ENCODE peak calls at places on chromosomes 2 and 18, in nine cellular contexts. One of them, this sample, is unnamed.

GRCh38 chr18:8562065-8562464 is 47.2 kb upstream of the RAB12 start:
- DNase-seq in NCI-H1092: no peak
- DNase-seq in neural progenitor cell: no peak
- DNase-seq in H4: no peak
- DNase-seq in left ventricle myocardium superior: no peak
- DNase-seq in progenitor cell of endocrine pancreas: no peak
- DNase-seq in heart left ventricle: no peak
- DNase-seq in anterior cingulate cortex: no peak
- DNase-seq in retina: peak
- DNase-seq in this sample: no peak

GRCh38 chr2:119694470-119694993 is 15.5 kb downstream of the TMEM177 start:
- DNase-seq in NCI-H1092: no peak
- DNase-seq in neural progenitor cell: no peak
- DNase-seq in H4: no peak
- DNase-seq in left ventricle myocardium superior: no peak
- DNase-seq in progenitor cell of endocrine pancreas: no peak
- DNase-seq in heart left ventricle: no peak
- DNase-seq in anterior cingulate cortex: no peak
- DNase-seq in retina: no peak
- DNase-seq in this sample: no peak

GRCh38 chr18:9557250-9557943 is 57.0 kb downstream of the PPP4R1 start:
- DNase-seq in NCI-H1092: no peak
- DNase-seq in neural progenitor cell: no peak
- DNase-seq in H4: no peak
- DNase-seq in left ventricle myocardium superior: no peak
- DNase-seq in progenitor cell of endocrine pancreas: no peak
- DNase-seq in heart left ventricle: no peak
- DNase-seq in anterior cingulate cortex: no peak
- DNase-seq in retina: no peak
- DNase-seq in this sample: no peak

GRCh38 chr2:38685116-38685735 is 19.3 kb downstream of the GALM start:
- DNase-seq in NCI-H1092: no peak
- DNase-seq in neural progenitor cell: no peak
- DNase-seq in H4: peak
- DNase-seq in left ventricle myocardium superior: no peak
- DNase-seq in progenitor cell of endocrine pancreas: no peak
- DNase-seq in heart left ventricle: no peak
- DNase-seq in anterior cingulate cortex: no peak
- DNase-seq in retina: no peak
- DNase-seq in this sample: no peak

GRCh38 chr2:66582975-66583842 is 148.3 kb downstream of the MEIS1 start:
- DNase-seq in NCI-H1092: no peak
- DNase-seq in neural progenitor cell: no peak
- DNase-seq in H4: no peak
- DNase-seq in left ventricle myocardium superior: no peak
- DNase-seq in progenitor cell of endocrine pancreas: no peak
- DNase-seq in heart left ventricle: no peak
- DNase-seq in anterior cingulate cortex: no peak
- DNase-seq in retina: peak
- DNase-seq in this sample: no peak

GRCh38 chr2:218889937-218890336 is 9.3 kb downstream of the WNT10A start:
- DNase-seq in NCI-H1092: no peak
- DNase-seq in neural progenitor cell: no peak
- DNase-seq in H4: no peak
- DNase-seq in left ventricle myocardium superior: no peak
- DNase-seq in progenitor cell of endocrine pancreas: no peak
- DNase-seq in heart left ventricle: no peak
- DNase-seq in anterior cingulate cortex: no peak
- DNase-seq in retina: no peak
- DNase-seq in this sample: no peak

GRCh38 chr2:233448565-233448964 is 94.3 kb downstream of the DGKD start:
- DNase-seq in NCI-H1092: no peak
- DNase-seq in neural progenitor cell: no peak
- DNase-seq in H4: no peak
- DNase-seq in left ventricle myocardium superior: no peak
- DNase-seq in progenitor cell of endocrine pancreas: no peak
- DNase-seq in heart left ventricle: no peak
- DNase-seq in anterior cingulate cortex: no peak
- DNase-seq in retina: no peak
- DNase-seq in this sample: no peak

GRCh38 chr18:79394438-79395307 is 1.1 kb upstream of the NFATC1 start:
- DNase-seq in NCI-H1092: no peak
- DNase-seq in neural progenitor cell: peak
- DNase-seq in H4: peak
- DNase-seq in left ventricle myocardium superior: peak
- DNase-seq in progenitor cell of endocrine pancreas: no peak
- DNase-seq in heart left ventricle: peak
- DNase-seq in anterior cingulate cortex: no peak
- DNase-seq in retina: peak
- DNase-seq in this sample: peak

GRCh38 chr2:6917071-6917760 is at the start of gene RNF144A:
- DNase-seq in NCI-H1092: peak
- DNase-seq in neural progenitor cell: peak
- DNase-seq in H4: no peak
- DNase-seq in left ventricle myocardium superior: peak
- DNase-seq in progenitor cell of endocrine pancreas: peak
- DNase-seq in heart left ventricle: peak
- DNase-seq in anterior cingulate cortex: no peak
- DNase-seq in retina: peak
- DNase-seq in this sample: peak

GRCh38 chr2:23746141-23746863 is 180.6 kb downstream of the ATAD2B start:
- DNase-seq in NCI-H1092: no peak
- DNase-seq in neural progenitor cell: no peak
- DNase-seq in H4: no peak
- DNase-seq in left ventricle myocardium superior: no peak
- DNase-seq in progenitor cell of endocrine pancreas: no peak
- DNase-seq in heart left ventricle: no peak
- DNase-seq in anterior cingulate cortex: no peak
- DNase-seq in retina: no peak
- DNase-seq in this sample: no peak

GRCh38 chr2:223841436-223842180 is 4.2 kb upstream of the AP1S3 start:
- DNase-seq in NCI-H1092: no peak
- DNase-seq in neural progenitor cell: no peak
- DNase-seq in H4: no peak
- DNase-seq in left ventricle myocardium superior: no peak
- DNase-seq in progenitor cell of endocrine pancreas: no peak
- DNase-seq in heart left ventricle: no peak
- DNase-seq in anterior cingulate cortex: no peak
- DNase-seq in retina: no peak
- DNase-seq in this sample: no peak

GRCh38 chr18:21129586-21130216 is 18.1 kb upstream of the ROCK1 start:
- DNase-seq in NCI-H1092: no peak
- DNase-seq in neural progenitor cell: no peak
- DNase-seq in H4: no peak
- DNase-seq in left ventricle myocardium superior: no peak
- DNase-seq in progenitor cell of endocrine pancreas: no peak
- DNase-seq in heart left ventricle: no peak
- DNase-seq in anterior cingulate cortex: no peak
- DNase-seq in retina: no peak
- DNase-seq in this sample: no peak

GRCh38 chr2:199457147-199458016 is at the start of gene SATB2:
- DNase-seq in NCI-H1092: peak
- DNase-seq in neural progenitor cell: peak
- DNase-seq in H4: peak
- DNase-seq in left ventricle myocardium superior: no peak
- DNase-seq in progenitor cell of endocrine pancreas: peak
- DNase-seq in heart left ventricle: peak
- DNase-seq in anterior cingulate cortex: no peak
- DNase-seq in retina: peak
- DNase-seq in this sample: no peak

GRCh38 chr2:64204006-64204632 is 59.9 kb upstream of the PELI1 start:
- DNase-seq in NCI-H1092: no peak
- DNase-seq in neural progenitor cell: no peak
- DNase-seq in H4: peak
- DNase-seq in left ventricle myocardium superior: peak
- DNase-seq in progenitor cell of endocrine pancreas: no peak
- DNase-seq in heart left ventricle: peak
- DNase-seq in anterior cingulate cortex: peak
- DNase-seq in retina: peak
- DNase-seq in this sample: peak

GRCh38 chr2:240627736-240628506 is 2.6 kb downstream of the GPR35 start:
- DNase-seq in NCI-H1092: no peak
- DNase-seq in neural progenitor cell: no peak
- DNase-seq in H4: no peak
- DNase-seq in left ventricle myocardium superior: peak
- DNase-seq in progenitor cell of endocrine pancreas: no peak
- DNase-seq in heart left ventricle: peak
- DNase-seq in anterior cingulate cortex: no peak
- DNase-seq in retina: no peak
- DNase-seq in this sample: no peak

GRCh38 chr2:37916512-37917082 is 8.5 kb upstream of the RMDN2 start:
- DNase-seq in NCI-H1092: no peak
- DNase-seq in neural progenitor cell: no peak
- DNase-seq in H4: no peak
- DNase-seq in left ventricle myocardium superior: peak
- DNase-seq in progenitor cell of endocrine pancreas: no peak
- DNase-seq in heart left ventricle: peak
- DNase-seq in anterior cingulate cortex: no peak
- DNase-seq in retina: no peak
- DNase-seq in this sample: no peak

GRCh38 chr2:12501469-12502147 is 215.1 kb upstream of the TRIB2 start:
- DNase-seq in NCI-H1092: no peak
- DNase-seq in neural progenitor cell: no peak
- DNase-seq in H4: no peak
- DNase-seq in left ventricle myocardium superior: peak
- DNase-seq in progenitor cell of endocrine pancreas: no peak
- DNase-seq in heart left ventricle: peak
- DNase-seq in anterior cingulate cortex: no peak
- DNase-seq in retina: no peak
- DNase-seq in this sample: peak